ENCODE peak calls at places on chromosomes 12 and 14, in nine cellular contexts. G, W, F, Z, N, T, Q, A and P are unnamed samples. For H3K9me3, the result is how much of the 10 kb centered on the place peaks cover.

GRCh38 chr12:100017056-100017455 is 32.3 kb upstream of the ANKS1B start:
- DNase-seq in G (peak), W (no peak), F (peak), Z (no peak), N (no peak), T (no peak), Q (no peak), A (peak), P (peak)

GRCh38 chr12:114580306-114580705 is 103.7 kb downstream of the TBX3 start:
- DNase-seq in G (no peak), W (no peak), F (no peak), Z (no peak), N (no peak), T (no peak), Q (no peak), A (no peak), P (no peak)

GRCh38 chr14:98758440-98758839 is 513.6 kb downstream of the BCL11B start:
- DNase-seq in G (no peak), W (no peak), F (no peak), Z (no peak), N (no peak), T (no peak), Q (no peak), A (no peak), P (no peak)

GRCh38 chr14:53515264-53515663 is 362.1 kb upstream of the DDHD1 start:
- DNase-seq in G (no peak), W (no peak), F (peak), Z (no peak), N (no peak), T (no peak), Q (no peak), A (no peak), P (no peak)

GRCh38 chr14:42710071-42710470 is 1103.4 kb downstream of the LRFN5 start:
- DNase-seq in G (no peak), W (no peak), F (no peak), Z (no peak), N (no peak), T (no peak), Q (no peak), A (no peak), P (peak)

GRCh38 chr14:64789696-64790095 is 85.5 kb downstream of the PLEKHG3 start:
- DNase-seq in G (peak), W (no peak), F (no peak), Z (no peak), N (no peak), T (no peak), Q (no peak), A (no peak), P (no peak)

GRCh38 chr12:7122876-7123769 is 5.6 kb downstream of the RBP5 start:
- DNase-seq in G (no peak), W (no peak), F (no peak), Z (no peak), N (no peak), T (no peak), Q (no peak), A (no peak), P (no peak)

GRCh38 chr12:76685246-76685678 is 78.7 kb upstream of the ZDHHC17 start:
- DNase-seq in G (peak), W (no peak), F (no peak), Z (peak), N (no peak), T (no peak), Q (peak), A (peak), P (no peak)

GRCh38 chr12:89179983-89180382 is 172.3 kb downstream of the DUSP6 start:
- DNase-seq in G (peak), W (no peak), F (peak), Z (no peak), N (peak), T (no peak), Q (peak), A (peak), P (peak)

GRCh38 chr14:99511421-99512109 is 30.4 kb downstream of the CCNK start:
- DNase-seq in G (no peak), W (no peak), F (peak), Z (no peak), N (peak), T (no peak), Q (peak), A (peak), P (no peak)

GRCh38 chr14:79596531-79596930 is 614.8 kb downstream of the DIO2 start:
- DNase-seq in G (no peak), W (no peak), F (peak), Z (no peak), N (no peak), T (no peak), Q (no peak), A (peak), P (peak)

GRCh38 chr12:30822385-30823139 is 67.8 kb upstream of the CAPRIN2 start:
- DNase-seq in G (peak), W (no peak), F (peak), Z (peak), N (peak), T (peak), Q (peak), A (peak), P (no peak)

GRCh38 chr12:65649126-65649525 is 175.2 kb upstream of the HMGA2 start:
- DNase-seq in G (peak), W (peak), F (peak), Z (no peak), N (no peak), T (no peak), Q (peak), A (peak), P (peak)

GRCh38 chr14:49934638-49935037 is 41.8 kb downstream of the ARF6 start:
- DNase-seq in G (no peak), W (no peak), F (no peak), Z (no peak), N (no peak), T (no peak), Q (no peak), A (no peak), P (no peak)

GRCh38 chr14:99803803-99804202 is 10.6 kb downstream of the EML1 start:
- DNase-seq in G (no peak), W (no peak), F (no peak), Z (peak), N (no peak), T (no peak), Q (no peak), A (no peak), P (no peak)

GRCh38 chr12:111664510-111664909 is 21.2 kb downstream of the BRAP start:
- DNase-seq in G (no peak), W (no peak), F (no peak), Z (peak), N (no peak), T (no peak), Q (no peak), A (no peak), P (no peak)

GRCh38 chr12:5904969-5905368 is 40.1 kb downstream of the ANO2 start:
- DNase-seq in G (no peak), W (no peak), F (no peak), Z (no peak), N (no peak), T (no peak), Q (no peak), A (no peak), P (no peak)

GRCh38 chr12:113186033-113186365 is 478 bp downstream of the RITA1 start:
- DNase-seq in G (no peak), W (no peak), F (no peak), Z (peak), N (no peak), T (no peak), Q (no peak), A (peak), P (peak)

GRCh38 chr14:38883127-38883526 is 219.9 kb downstream of the SEC23A start:
- DNase-seq in G (no peak), W (no peak), F (no peak), Z (no peak), N (no peak), T (no peak), Q (no peak), A (no peak), P (peak)

GRCh38 chr14:69612759-69613145 is 1.4 kb downstream of the SUSD6 start:
- DNase-seq in G (peak), W (peak), F (no peak), Z (no peak), N (no peak), T (no peak), Q (no peak), A (peak), P (peak)

GRCh38 chr12:42944516-42944915 is 355.0 kb upstream of the PRICKLE1 start:
- DNase-seq in G (peak), W (no peak), F (no peak), Z (no peak), N (no peak), T (no peak), Q (no peak), A (no peak), P (peak)

GRCh38 chr14:75310295-75311059 is 31.8 kb downstream of the FOS start:
- DNase-seq in G (peak), W (no peak), F (peak), Z (peak), N (peak), T (peak), Q (peak), A (peak), P (peak)

GRCh38 chr14:105069887-105070759 is 4.9 kb upstream of the GPR132 start:
- DNase-seq in G (no peak), W (no peak), F (no peak), Z (no peak), N (no peak), T (no peak), Q (no peak), A (peak), P (no peak)

GRCh38 chr12:31260840-31261239 is 65.1 kb downstream of the SINHCAF start:
- DNase-seq in G (no peak), W (no peak), F (no peak), Z (no peak), N (no peak), T (no peak), Q (no peak), A (no peak), P (no peak)

GRCh38 chr12:27998170-27999110 is 25.9 kb upstream of the PTHLH start:
- DNase-seq in G (no peak), W (no peak), F (no peak), Z (no peak), N (no peak), T (no peak), Q (no peak), A (no peak), P (peak)

GRCh38 chr12:114669501-114670256 is 14.3 kb downstream of the TBX3 start:
- DNase-seq in G (peak), W (no peak), F (no peak), Z (peak), N (peak), T (peak), Q (no peak), A (peak), P (peak)

GRCh38 chr12:107436836-107437235 is 248.8 kb upstream of the PWP1 start:
- DNase-seq in G (peak), W (no peak), F (no peak), Z (no peak), N (no peak), T (no peak), Q (no peak), A (no peak), P (no peak)

GRCh38 chr12:128088926-128089325 is 178.0 kb upstream of the TMEM132C start:
- DNase-seq in G (no peak), W (no peak), F (no peak), Z (no peak), N (no peak), T (no peak), Q (no peak), A (no peak), P (no peak)

GRCh38 chr12:57611810-57612710 is 825 bp downstream of the ARHGEF25 start:
- DNase-seq in G (no peak), W (no peak), F (no peak), Z (no peak), N (peak), T (no peak), Q (no peak), A (no peak), P (no peak)

GRCh38 chr14:80211143-80212024 is at the start of gene DIO2:
- DNase-seq in G (no peak), W (no peak), F (peak), Z (peak), N (no peak), T (no peak), Q (no peak), A (peak), P (no peak)

GRCh38 chr12:111442301-111443045 is 36.8 kb downstream of the SH2B3 start:
- DNase-seq in G (no peak), W (no peak), F (no peak), Z (no peak), N (no peak), T (no peak), Q (no peak), A (no peak), P (no peak)

GRCh38 chr14:100860556-100861187 is 34.8 kb downstream of the MEG3 start:
- DNase-seq in G (no peak), W (no peak), F (no peak), Z (no peak), N (no peak), T (no peak), Q (no peak), A (no peak), P (no peak)

GRCh38 chr12:19712041-19712440 is 272.7 kb downstream of the AEBP2 start:
- DNase-seq in G (peak), W (peak), F (peak), Z (no peak), N (no peak), T (no peak), Q (no peak), A (peak), P (peak)

GRCh38 chr14:69648480-69649414 is 37.4 kb downstream of the SUSD6 start:
- DNase-seq in G (no peak), W (no peak), F (peak), Z (no peak), N (no peak), T (no peak), Q (no peak), A (peak), P (peak)

GRCh38 chr12:109428038-109428629 is 49.0 kb downstream of the KCTD10 start:
- DNase-seq in G (peak), W (peak), F (peak), Z (peak), N (peak), T (peak), Q (peak), A (peak), P (peak)

GRCh38 chr14:77040995-77041744 is 12.7 kb upstream of the IRF2BPL start:
- DNase-seq in G (no peak), W (no peak), F (no peak), Z (no peak), N (no peak), T (no peak), Q (no peak), A (no peak), P (peak)

GRCh38 chr14:60648169-60648933 is 926 bp downstream of the SIX1 start:
- DNase-seq in G (peak), W (no peak), F (no peak), Z (peak), N (peak), T (peak), Q (no peak), A (peak), P (peak)

GRCh38 chr14:60650382-60650961 is 1.2 kb upstream of the SIX1 start:
- DNase-seq in G (no peak), W (no peak), F (no peak), Z (peak), N (no peak), T (peak), Q (no peak), A (peak), P (peak)

GRCh38 chr14:60649815-60650381 is 621 bp upstream of the SIX1 start:
- DNase-seq in G (peak), W (no peak), F (no peak), Z (peak), N (no peak), T (peak), Q (no peak), A (peak), P (peak)

GRCh38 chr14:60647837-60648168 is 1.5 kb downstream of the SIX1 start:
- DNase-seq in G (peak), W (no peak), F (no peak), Z (no peak), N (no peak), T (no peak), Q (no peak), A (peak), P (no peak)

GRCh38 chr14:60648934-60649814 is at the start of gene SIX1:
- DNase-seq in G (peak), W (peak), F (peak), Z (peak), N (peak), T (peak), Q (peak), A (peak), P (peak)
- H3K9me3 ChIP-seq in G (under half), W (under half), F (under half), Z (under half), N (under half), T (under half), Q (under half), A (under half), P (under half)

GRCh38 chr12:124259168-124260066 is 35.5 kb upstream of the RFLNA start:
- DNase-seq in G (peak), W (no peak), F (no peak), Z (no peak), N (peak), T (no peak), Q (no peak), A (peak), P (no peak)
- H3K9ac ChIP-seq in G (no peak), W (no peak), F (no peak), Z (no peak), N (no peak), T (no peak), Q (no peak), A (no peak), P (no peak)

DNA sequence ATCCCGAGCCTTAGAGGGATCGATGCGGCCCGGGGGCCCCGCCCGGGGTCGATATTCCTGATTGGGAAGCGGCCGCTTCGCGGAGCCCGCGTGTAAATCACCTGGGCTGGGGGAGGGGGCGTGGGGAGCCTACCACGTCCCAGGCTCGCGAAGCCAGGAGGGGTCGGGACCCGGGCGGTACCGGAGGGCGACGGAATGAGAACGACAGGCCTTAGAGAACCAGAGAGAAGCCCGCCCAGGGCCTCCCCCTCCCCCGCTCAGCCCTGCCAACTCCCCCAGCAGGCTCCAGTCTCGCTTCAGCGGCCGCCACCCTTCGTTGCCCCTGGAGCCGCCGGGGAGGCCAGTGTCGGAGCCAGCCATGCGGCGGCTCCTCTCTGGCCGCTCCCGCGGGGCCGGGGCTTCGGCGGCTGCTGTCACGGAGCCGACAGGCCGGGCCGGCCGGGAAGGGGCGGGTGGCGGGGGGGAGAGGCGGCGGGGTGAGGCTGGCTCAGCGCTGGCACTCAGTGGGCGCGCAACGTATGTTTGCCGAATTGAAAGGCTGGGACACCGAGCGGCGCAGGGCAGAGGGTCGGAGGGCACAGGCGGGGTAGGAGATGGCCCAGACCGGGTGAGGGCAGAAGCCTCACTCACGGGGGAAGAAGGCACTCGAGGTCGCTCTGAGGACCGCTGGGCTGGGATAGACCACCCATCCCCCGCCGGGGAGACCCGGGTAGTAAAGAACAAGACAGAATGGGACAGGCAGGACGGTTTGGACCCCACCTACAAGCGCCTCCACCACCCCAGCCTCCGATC is 1.4 kb upstream of the DNAJC22 start:
- DNase-seq in G (no peak), W (no peak), F (no peak), Z (peak), N (peak), T (no peak), Q (no peak), A (peak), P (peak)
- H3K4me3 ChIP-seq in G (no peak), W (no peak), F (peak), Z (peak), N (peak), T (peak), Q (peak), A (peak), P (peak)

GRCh38 chr14:19902409-19902808 is 18.0 kb upstream of the OR4K5 start:
- DNase-seq in G (no peak), W (no peak), F (no peak), Z (no peak), N (no peak), T (no peak), Q (no peak), A (no peak), P (no peak)
- H3K9me3 ChIP-seq in G (under half), W (under half), F (under half), Z (half or more), N (under half), T (under half), Q (under half), A (under half), P (under half)

GRCh38 chr14:37172936-37173613 is 669 bp upstream of the SLC25A21 start:
- DNase-seq in G (no peak), W (no peak), F (no peak), Z (no peak), N (no peak), T (no peak), Q (no peak), A (no peak), P (peak)
- H3K9ac ChIP-seq in G (peak), W (peak), F (peak), Z (no peak), N (no peak), T (no peak), Q (no peak), A (peak), P (peak)